ENCODE peak calls at places on chromosomes 6 and 20, in ten cellular contexts. V is A549, I is epithelial cell of esophagus, N is GM10248, U is tibial nerve, R is cardiac muscle cell, Q is HFF-Myc, X is HCT116, M is GM12865, F is left lung. K is an unnamed sample.

GRCh38 chr20:34088871-34089479 is 23.1 kb downstream of the EIF2S2 start:
- DNase-seq in V (no peak), I (no peak), N (no peak), U (no peak), R (no peak), Q (no peak), X (no peak), M (no peak), F (no peak), K (no peak)

GRCh38 chr6:40999498-41000070 is 39.4 kb downstream of the UNC5CL start:
- DNase-seq in V (peak; percentile 53), I (peak; percentile 20), N (peak; percentile 59), U (peak; percentile 59), R (peak; percentile 74), Q (peak; percentile 30), X (peak; percentile 36), M (peak; percentile 47), F (peak; percentile 70), K (no peak)

GRCh38 chr6:132900849-132901248 is 86.5 kb downstream of the RPS12 start:
- DNase-seq in V (no peak), I (no peak), N (no peak), U (no peak), R (no peak), Q (no peak), X (no peak), M (no peak), F (no peak), K (no peak)

GRCh38 chr6:134846865-134847264 is 103.0 kb downstream of the ALDH8A1 start:
- DNase-seq in V (no peak), I (no peak), N (no peak), U (no peak), R (no peak), Q (no peak), X (no peak), M (no peak), F (no peak), K (no peak)

GRCh38 chr6:31815025-31815838 is at the start of the genes HSPA1A and HSPA1L:
- DNase-seq in V (peak; percentile 93), I (peak; percentile 94), N (peak; percentile 86), U (peak; percentile 94), R (peak; percentile 90), Q (peak; percentile 89), X (no peak), M (peak; percentile 84), F (peak; percentile 97), K (peak; percentile 62)

GRCh38 chr6:32436995-32437836 is 2.5 kb upstream of the HLA-DRA start:
- DNase-seq in V (no peak), I (peak; percentile 20), N (peak; percentile 66), U (no peak), R (no peak), Q (no peak), X (no peak), M (peak; percentile 90), F (no peak), K (no peak)

GRCh38 chr6:44858998-44859397 is 469.1 kb upstream of the RUNX2 start:
- DNase-seq in V (no peak), I (no peak), N (no peak), U (no peak), R (no peak), Q (no peak), X (no peak), M (no peak), F (no peak), K (no peak)

GRCh38 chr6:278494-278893 is 13.8 kb upstream of the DUSP22 start:
- DNase-seq in V (no peak), I (no peak), N (no peak), U (no peak), R (no peak), Q (no peak), X (no peak), M (no peak), F (no peak), K (no peak)

GRCh38 chr6:11389977-11390376 is 147.6 kb upstream of the TMEM170B start:
- DNase-seq in V (no peak), I (peak; percentile 20), N (no peak), U (no peak), R (peak; percentile 58), Q (no peak), X (no peak), M (no peak), F (no peak), K (no peak)

GRCh38 chr20:64169089-64169560 is 4.9 kb downstream of the MYT1 start:
- DNase-seq in V (no peak), I (no peak), N (no peak), U (no peak), R (no peak), Q (no peak), X (no peak), M (no peak), F (no peak), K (no peak)

GRCh38 chr20:50712771-50713676 is 18.4 kb upstream of the PARD6B start:
- DNase-seq in V (no peak), I (no peak), N (no peak), U (no peak), R (no peak), Q (no peak), X (no peak), M (no peak), F (no peak), K (no peak)

GRCh38 chr20:50715694-50716093 is 15.7 kb upstream of the PARD6B start:
- DNase-seq in V (no peak), I (peak; percentile 84), N (no peak), U (no peak), R (no peak), Q (no peak), X (no peak), M (no peak), F (no peak), K (no peak)

GRCh38 chr20:50716518-50716917 is 14.9 kb upstream of the PARD6B start:
- DNase-seq in V (no peak), I (no peak), N (no peak), U (no peak), R (no peak), Q (no peak), X (no peak), M (no peak), F (no peak), K (no peak)

GRCh38 chr20:50711113-50711825 is 19.9 kb upstream of the RIPOR3 start:
- DNase-seq in V (no peak), I (peak; percentile 26), N (no peak), U (no peak), R (no peak), Q (no peak), X (no peak), M (no peak), F (no peak), K (no peak)

GRCh38 chr20:50713677-50714101 is 17.7 kb upstream of the PARD6B start:
- DNase-seq in V (no peak), I (peak; percentile 34), N (no peak), U (peak; percentile 48), R (peak; percentile 39), Q (no peak), X (no peak), M (no peak), F (no peak), K (no peak)
- TF ChIP-seq CTCF in V (peak; percentile 40), I (peak; percentile 31), N (no peak), U (no peak), R (peak; percentile 71), Q (peak; percentile 63), X (peak; percentile 51), M (no peak), F (peak; percentile 18), K (peak; percentile 35)

DNA sequence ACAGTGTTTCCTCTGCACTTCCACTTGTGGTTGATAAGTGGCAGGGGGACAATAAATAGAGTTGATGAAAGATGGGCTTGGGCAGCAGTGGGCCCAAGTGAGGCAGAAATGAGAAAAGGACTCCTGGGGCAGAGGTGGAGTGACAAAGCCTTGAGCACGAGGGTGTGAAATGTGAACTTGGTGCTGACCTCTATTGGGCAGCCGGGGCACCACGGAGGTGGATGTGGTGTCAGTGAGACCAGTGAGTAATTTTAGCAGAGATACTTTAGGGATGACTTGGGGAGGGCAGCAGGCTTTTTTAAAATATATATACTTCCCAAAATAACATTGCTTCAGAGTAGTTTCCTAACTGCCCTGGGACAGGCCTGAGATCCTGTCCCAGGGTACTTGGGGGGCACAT is 30.6 kb upstream of the MYLK2 start:
- DNase-seq in V (peak; percentile 21), I (no peak), N (no peak), U (no peak), R (peak; percentile 36), Q (no peak), X (no peak), M (no peak), F (no peak), K (no peak)
- TF ChIP-seq CTCF in V (peak; percentile 10), I (no peak), N (no peak), U (no peak), R (peak; percentile 25), Q (no peak), X (no peak), M (no peak), F (no peak), K (peak; percentile 29)

DNA sequence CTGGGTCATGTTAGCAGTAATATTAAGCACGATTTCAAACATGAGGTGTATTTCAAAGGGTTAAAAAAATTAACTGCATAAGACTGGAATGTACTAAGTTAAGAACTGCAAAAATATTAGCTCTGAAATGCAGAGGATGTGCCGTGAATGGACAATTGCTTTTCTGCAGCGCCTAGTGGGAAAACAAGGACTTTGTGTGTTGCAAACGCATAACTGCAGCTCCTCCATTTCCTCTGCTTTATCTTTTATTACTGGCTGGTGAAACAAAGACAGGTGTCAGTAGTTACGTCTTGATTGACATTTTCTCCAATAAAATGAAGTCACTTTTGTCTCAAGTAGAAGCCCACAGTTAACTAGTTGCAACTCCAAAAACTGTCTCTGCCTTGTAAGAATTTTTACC is 1.7 kb downstream of the PDE7B start:
- DNase-seq in V (no peak), I (no peak), N (no peak), U (no peak), R (no peak), Q (no peak), X (no peak), M (no peak), F (no peak), K (no peak)
- TF ChIP-seq CTCF in V (no peak), I (no peak), N (no peak), U (no peak), R (peak; percentile 20), Q (no peak), X (no peak), M (no peak), F (no peak), K (no peak)

GRCh38 chr6:104859225-104860146 is at the start of gene HACE1:
- DNase-seq in V (peak; percentile 78), I (peak; percentile 90), N (peak; percentile 94), U (peak; percentile 80), R (peak; percentile 94), Q (peak; percentile 45), X (peak; percentile 74), M (peak; percentile 91), F (peak; percentile 91), K (peak; percentile 81)

GRCh38 chr6:104860221-104860620 is 502 bp upstream of the HACE1 start:
- DNase-seq in V (no peak), I (peak; percentile 34), N (no peak), U (no peak), R (no peak), Q (no peak), X (no peak), M (no peak), F (no peak), K (no peak)

DNA sequence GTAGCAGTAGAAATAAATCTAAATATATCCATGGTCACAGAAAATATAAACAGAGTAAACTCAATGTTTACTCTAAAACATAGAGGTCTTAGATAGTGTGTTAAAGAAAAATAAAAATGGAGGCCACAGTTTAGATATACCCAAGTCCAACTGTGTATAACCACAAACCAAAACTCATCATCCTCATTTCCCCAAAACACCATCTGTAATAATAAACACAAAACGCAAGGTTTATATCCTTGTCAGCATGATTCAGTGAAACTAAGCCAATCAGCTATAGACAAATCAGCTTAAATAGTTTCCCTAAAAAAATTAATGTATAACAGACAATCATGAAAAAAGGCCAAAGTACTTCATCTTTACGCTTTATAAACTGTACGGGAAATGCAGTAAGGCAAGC is 2.7 kb upstream of the HACE1 start:
- DNase-seq in V (no peak), I (no peak), N (no peak), U (no peak), R (no peak), Q (peak; percentile 49), X (no peak), M (no peak), F (no peak), K (no peak)
- TF ChIP-seq CTCF in V (no peak), I (no peak), N (no peak), U (no peak), R (no peak), Q (no peak), X (no peak), M (no peak), F (no peak), K (no peak)

K was measured in progenitor cell of endocrine pancreas.